ENCODE peak calls at places on chromosomes 2 and 18, in four cellular contexts. M is brain microvascular endothelial cell, D is upper lobe of right lung, E is thoracic aorta. C is an unnamed sample.

GRCh38 chr2:231483398-231484329 is 19.4 kb upstream of the NCL start:
- DNase-seq in M (no peak), D (peak), E (no peak), C (peak)

GRCh38 chr2:105262662-105263091 is 21.1 kb downstream of the GPR45 start:
- DNase-seq in M (no peak), D (no peak), E (no peak), C (no peak)

GRCh38 chr2:239890347-239890746 is 134.8 kb downstream of the NDUFA10 start:
- DNase-seq in M (no peak), D (no peak), E (no peak), C (no peak)

GRCh38 chr2:45938649-45939511 is 287.4 kb downstream of the PRKCE start:
- DNase-seq in M (peak), D (peak), E (peak), C (peak)

GRCh38 chr2:238528953-238529781 is 102.4 kb downstream of the ASB1 start:
- DNase-seq in M (peak), D (no peak), E (no peak), C (no peak)

GRCh38 chr18:58579561-58580047 is 49.3 kb downstream of the ALPK2 start:
- DNase-seq in M (peak), D (no peak), E (no peak), C (no peak)

GRCh38 chr2:167380555-167380954 is 492.3 kb downstream of the XIRP2 start:
- DNase-seq in M (no peak), D (no peak), E (no peak), C (no peak)

GRCh38 chr2:49080681-49081080 is 73.6 kb downstream of the FSHR start:
- DNase-seq in M (no peak), D (no peak), E (no peak), C (no peak)

GRCh38 chr2:174240097-174240496 is 8.2 kb downstream of the OLA1 start:
- DNase-seq in M (no peak), D (no peak), E (no peak), C (no peak)

GRCh38 chr2:130391872-130392670 is 36.2 kb downstream of the PTPN18 start:
- DNase-seq in M (no peak), D (no peak), E (no peak), C (no peak)
- TF ChIP-seq CTCF in M (peak), D (no peak), E (no peak), C (no peak)

GRCh38 chr2:222949690-222950323 is 89.0 kb downstream of the ACSL3 start:
- DNase-seq in M (no peak), D (no peak), E (no peak), C (no peak)
- H3K27ac ChIP-seq in M (peak), D (no peak), E (no peak), C (no peak)

GRCh38 chr2:141399270-141399669 is 731.5 kb downstream of the LRP1B start:
- DNase-seq in M (no peak), D (no peak), E (no peak), C (no peak)
- TF ChIP-seq CTCF in M (peak), D (no peak), E (no peak), C (no peak)

DNA sequence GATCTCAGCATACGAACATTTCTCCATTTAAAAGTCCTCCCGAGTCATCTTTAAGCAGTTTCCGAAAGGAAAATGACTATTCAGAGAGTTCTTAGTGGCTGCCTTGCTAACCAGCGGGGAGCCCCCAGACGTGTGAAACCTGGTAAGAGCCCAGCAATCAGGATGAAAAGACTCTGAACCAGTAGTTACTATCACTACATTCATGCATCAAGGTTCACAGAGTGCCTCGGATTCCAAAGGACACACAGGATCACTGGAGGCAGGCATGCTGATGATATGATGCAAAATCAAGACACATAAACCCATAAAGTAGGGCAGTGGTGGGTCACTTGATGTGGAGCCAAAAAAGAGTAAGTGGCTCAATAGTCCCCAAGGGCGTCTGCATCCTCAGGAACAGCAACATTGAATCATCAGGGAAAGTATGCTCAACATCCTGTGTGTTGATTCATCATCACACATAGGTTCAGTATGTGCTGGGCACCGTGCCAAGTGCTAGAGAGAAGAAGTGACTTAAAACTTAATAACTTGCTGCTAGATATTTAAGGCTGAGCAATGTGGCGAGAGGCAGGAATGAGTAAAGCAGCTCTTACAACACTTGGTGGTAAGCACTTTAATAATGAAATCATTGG is 4.4 kb downstream of the CCL20 start:
- DNase-seq in M (peak), D (peak), E (peak), C (peak)
- H3K27ac ChIP-seq in M (peak), D (peak), E (peak), C (peak)

GRCh38 chr2:128666596-128666995 is 347.9 kb upstream of the HS6ST1 start:
- DNase-seq in M (no peak), D (no peak), E (no peak), C (no peak)
- TF ChIP-seq CTCF in M (no peak), D (no peak), E (no peak), C (no peak)

GRCh38 chr2:155947069-155947468 is 385.5 kb downstream of the NR4A2 start:
- DNase-seq in M (no peak), D (no peak), E (no peak), C (no peak)

GRCh38 chr2:155944209-155944608 is 388.3 kb downstream of the NR4A2 start:
- DNase-seq in M (no peak), D (no peak), E (no peak), C (no peak)
- H3K27ac ChIP-seq in M (no peak), D (no peak), E (no peak), C (no peak)

GRCh38 chr2:189698020-189698887 is 23.8 kb downstream of the ANKAR start:
- DNase-seq in M (peak), D (no peak), E (peak), C (peak)
- TF ChIP-seq CTCF in M (peak), D (peak), E (peak), C (peak)

GRCh38 chr2:7145707-7146106 is 228.5 kb downstream of the RNF144A start:
- DNase-seq in M (no peak), D (no peak), E (no peak), C (no peak)
- H3K27ac ChIP-seq in M (no peak), D (no peak), E (no peak), C (no peak)